ENCODE peak calls at places on chromosomes 7 and 10, in four cellular contexts. Z is left ventricle myocardium inferior, O is sigmoid colon, D is cardiac muscle cell. V is an unnamed sample. For H3K4me1, the result is how much of the 10 kb centered on the place peaks cover.

GRCh38 chr10:68606918-68607317 is 46.8 kb downstream of the TET1 start:
- DNase-seq in Z (no peak), O (no peak), D (no peak), V (no peak)

GRCh38 chr7:34107306-34107705 is 202.0 kb downstream of the BMPER start:
- DNase-seq in Z (no peak), O (no peak), D (no peak), V (no peak)

GRCh38 chr10:129758591-129759021 is 205.5 kb downstream of the EBF3 start:
- DNase-seq in Z (no peak), O (peak), D (no peak), V (no peak)

GRCh38 chr7:28961972-28962371 is 3.8 kb upstream of the TRIL start:
- DNase-seq in Z (no peak), O (no peak), D (no peak), V (no peak)

GRCh38 chr10:99681553-99681952 is 22.2 kb downstream of the ENTPD7 start:
- DNase-seq in Z (no peak), O (no peak), D (no peak), V (no peak)

GRCh38 chr7:21430575-21430954 is 2.7 kb downstream of the SP4 start:
- DNase-seq in Z (no peak), O (no peak), D (no peak), V (no peak)

GRCh38 chr10:32149257-32149955 is 93.2 kb upstream of the KIF5B start:
- DNase-seq in Z (peak), O (peak), D (no peak), V (peak)

GRCh38 chr7:71521506-71521905 is 389.6 kb downstream of the GALNT17 start:
- DNase-seq in Z (no peak), O (no peak), D (no peak), V (peak)

GRCh38 chr10:104090597-104090996 is 4.9 kb upstream of the COL17A1 start:
- DNase-seq in Z (no peak), O (no peak), D (no peak), V (no peak)

GRCh38 chr7:93558705-93559614 is 15.6 kb downstream of the CALCR start:
- DNase-seq in Z (no peak), O (no peak), D (no peak), V (no peak)

GRCh38 chr10:73238990-73239566 is 8.0 kb downstream of the DNAJC9 start:
- DNase-seq in Z (no peak), O (no peak), D (no peak), V (no peak)

GRCh38 chr7:17722798-17723197 is 217.5 kb downstream of the SNX13 start:
- DNase-seq in Z (no peak), O (no peak), D (peak), V (no peak)

GRCh38 chr10:32788359-32788758 is 169.7 kb downstream of the ITGB1 start:
- DNase-seq in Z (no peak), O (no peak), D (no peak), V (no peak)

GRCh38 chr7:140519007-140519399 is 39.7 kb upstream of the MKRN1 start:
- DNase-seq in Z (no peak), O (peak), D (peak), V (no peak)

GRCh38 chr7:11701829-11702560 is 130.0 kb downstream of the THSD7A start:
- DNase-seq in Z (no peak), O (no peak), D (peak), V (no peak)

GRCh38 chr7:122438001-122438400 is 133.5 kb upstream of the FEZF1 start:
- DNase-seq in Z (no peak), O (no peak), D (no peak), V (no peak)

GRCh38 chr7:45259227-45259596 is 101.6 kb downstream of the RAMP3 start:
- DNase-seq in Z (no peak), O (no peak), D (no peak), V (no peak)

GRCh38 chr7:129066290-129067131 is 11.6 kb upstream of the TNPO3 start:
- DNase-seq in Z (no peak), O (no peak), D (no peak), V (no peak)

GRCh38 chr10:3195706-3196105 is 23.1 kb upstream of the PITRM1 start:
- DNase-seq in Z (no peak), O (no peak), D (no peak), V (no peak)

GRCh38 chr10:127928021-127928806 is 21.3 kb downstream of the PTPRE start:
- DNase-seq in Z (no peak), O (peak), D (no peak), V (no peak)

GRCh38 chr10:96416643-96417042 is 57.8 kb upstream of the OPALIN start:
- DNase-seq in Z (peak), O (peak), D (no peak), V (peak)

GRCh38 chr10:77318739-77319138 is 318.9 kb downstream of the KCNMA1 start:
- DNase-seq in Z (no peak), O (no peak), D (no peak), V (no peak)

GRCh38 chr10:5484205-5484604 is 15.2 kb downstream of the CALML5 start:
- DNase-seq in Z (no peak), O (peak), D (no peak), V (no peak)

GRCh38 chr10:106360870-106361269 is 803.6 kb downstream of the SORCS1 start:
- DNase-seq in Z (no peak), O (no peak), D (no peak), V (peak)

GRCh38 chr10:78656815-78657621 is 411.7 kb upstream of the ZMIZ1 start:
- DNase-seq in Z (no peak), O (peak), D (peak), V (peak)

GRCh38 chr10:9634466-9634865 is 1383.2 kb upstream of the CELF2 start:
- DNase-seq in Z (no peak), O (no peak), D (no peak), V (no peak)

GRCh38 chr7:135076882-135077281 is 71.0 kb upstream of the TMEM140 start:
- DNase-seq in Z (no peak), O (no peak), D (no peak), V (no peak)

GRCh38 chr10:128237710-128238109 is 111.5 kb upstream of the MKI67 start:
- DNase-seq in Z (no peak), O (no peak), D (no peak), V (no peak)

GRCh38 chr10:94123253-94123995 is 129.7 kb downstream of the PLCE1 start:
- DNase-seq in Z (no peak), O (no peak), D (peak), V (no peak)

GRCh38 chr10:50360077-50360476 is 108.8 kb upstream of the ASAH2 start:
- DNase-seq in Z (no peak), O (no peak), D (no peak), V (no peak)

GRCh38 chr10:5855979-5856700 is 33.6 kb downstream of the ANKRD16 start:
- DNase-seq in Z (no peak), O (no peak), D (no peak), V (no peak)

GRCh38 chr7:10685040-10685439 is 288.6 kb upstream of the PHF14 start:
- DNase-seq in Z (no peak), O (no peak), D (no peak), V (no peak)

GRCh38 chr10:112184379-112184778 is 814 bp upstream of the GPAM start:
- DNase-seq in Z (no peak), O (no peak), D (no peak), V (no peak)

GRCh38 chr10:51706225-51706624 is 6.8 kb upstream of the CSTF2T start:
- DNase-seq in Z (peak), O (peak), D (no peak), V (peak)

GRCh38 chr7:57178768-57179139 is 46.5 kb upstream of the ZNF479 start:
- DNase-seq in Z (no peak), O (no peak), D (no peak), V (no peak)

GRCh38 chr7:68619476-68619875 is 978.8 kb upstream of the AUTS2 start:
- DNase-seq in Z (no peak), O (no peak), D (no peak), V (no peak)

GRCh38 chr7:68623030-68623429 is 975.2 kb upstream of the AUTS2 start:
- DNase-seq in Z (no peak), O (no peak), D (no peak), V (no peak)

GRCh38 chr7:68622500-68622899 is 975.8 kb upstream of the AUTS2 start:
- DNase-seq in Z (no peak), O (no peak), D (no peak), V (no peak)
- H3K4me1 ChIP-seq in Z (under half), O (under half), D (under half), V (under half)

DNA sequence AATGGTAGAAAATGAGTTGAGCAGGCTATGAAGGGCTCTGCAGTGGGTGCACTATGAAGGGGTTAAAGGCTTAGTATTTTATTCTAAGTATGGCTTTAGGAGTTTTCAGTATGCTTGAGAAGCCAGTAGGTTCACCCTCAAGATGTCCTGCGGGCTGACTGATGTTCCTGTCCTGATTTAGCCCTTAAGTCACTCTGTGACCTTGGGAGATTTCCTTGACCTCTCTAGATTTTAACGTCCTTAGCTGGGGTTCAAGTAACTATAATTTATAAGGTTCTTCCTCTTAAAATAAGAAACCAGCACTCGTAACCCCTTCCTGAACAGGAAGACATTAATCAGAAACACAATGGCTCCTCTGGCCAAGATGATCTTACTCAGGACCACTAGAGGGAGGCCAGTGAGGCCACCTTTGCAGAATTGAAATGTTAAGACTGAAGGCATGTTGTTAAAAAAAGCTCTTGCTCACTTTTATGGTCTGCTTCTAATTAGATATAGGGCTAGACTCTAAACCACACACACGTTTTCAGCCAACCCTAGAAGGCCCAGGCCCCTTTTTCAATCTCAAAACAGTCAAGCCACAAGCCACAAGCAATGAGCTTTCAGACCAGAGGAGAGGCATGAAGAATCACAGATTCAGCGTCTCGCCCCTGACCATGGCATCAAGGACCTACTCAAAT is 42.0 kb downstream of the CDK1 start:
- DNase-seq in Z (no peak), O (no peak), D (peak), V (no peak)
- TF ChIP-seq CTCF in Z (peak), O (no peak), D (peak), V (no peak)

GRCh38 chr10:132465889-132466519 is 69.0 kb downstream of the PWWP2B start:
- DNase-seq in Z (peak), O (no peak), D (no peak), V (no peak)
- H3K27ac ChIP-seq in Z (peak), O (peak), D (no peak), V (peak)

DNA sequence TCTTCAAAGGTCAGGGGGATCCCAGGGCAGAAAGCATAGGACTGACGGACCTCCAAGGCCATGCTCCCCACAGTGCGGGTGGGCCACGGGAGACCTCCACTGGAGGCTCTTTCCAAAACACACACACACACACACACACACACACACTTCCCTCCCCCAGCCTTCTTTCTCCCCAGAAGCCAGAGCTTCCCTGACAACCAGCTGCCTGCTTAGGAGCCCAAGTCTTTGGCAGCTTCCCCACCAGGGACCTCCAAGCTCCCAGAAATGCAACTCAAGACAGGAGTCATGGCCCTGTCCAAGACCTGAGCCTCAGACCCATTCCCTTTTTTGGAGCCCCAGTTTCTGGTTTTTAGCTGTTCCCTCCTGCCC is 710 bp upstream of the C10orf105 start:
- DNase-seq in Z (no peak), O (no peak), D (no peak), V (no peak)
- H3K4me1 ChIP-seq in Z (under half), O (under half), D (under half), V (under half)

GRCh38 chr7:157224627-157225026 is 85.9 kb downstream of the UBE3C start:
- DNase-seq in Z (no peak), O (no peak), D (no peak), V (no peak)
- TF ChIP-seq CTCF in Z (no peak), O (no peak), D (peak), V (no peak)

DNA sequence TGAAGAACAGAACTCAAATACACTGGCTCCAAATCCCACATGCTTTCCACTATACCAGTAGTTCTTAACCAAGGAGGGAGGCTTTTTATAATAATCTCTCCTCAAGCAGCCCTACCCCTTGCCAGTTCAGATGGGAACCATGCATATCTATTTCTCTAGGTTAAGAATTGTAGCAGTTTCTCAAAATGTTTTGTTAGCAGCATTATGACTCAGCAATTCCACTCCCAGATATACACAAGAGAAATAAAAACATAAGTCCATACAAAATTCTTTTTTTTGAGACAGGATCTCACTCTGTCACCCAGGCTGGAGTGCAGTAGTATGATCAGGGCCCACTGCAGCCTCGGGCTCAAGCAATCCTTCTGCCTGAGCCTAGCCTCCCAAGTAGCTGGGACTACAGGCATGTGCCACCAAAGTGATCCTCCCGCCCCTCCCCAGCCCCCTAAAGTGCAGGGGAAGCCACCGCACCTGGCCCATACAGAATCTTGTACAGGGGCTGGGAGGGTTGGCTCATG is 18.1 kb downstream of the YWHAG start:
- DNase-seq in Z (no peak), O (peak), D (no peak), V (no peak)
- H3K27ac ChIP-seq in Z (peak), O (peak), D (peak), V (peak)

DNA sequence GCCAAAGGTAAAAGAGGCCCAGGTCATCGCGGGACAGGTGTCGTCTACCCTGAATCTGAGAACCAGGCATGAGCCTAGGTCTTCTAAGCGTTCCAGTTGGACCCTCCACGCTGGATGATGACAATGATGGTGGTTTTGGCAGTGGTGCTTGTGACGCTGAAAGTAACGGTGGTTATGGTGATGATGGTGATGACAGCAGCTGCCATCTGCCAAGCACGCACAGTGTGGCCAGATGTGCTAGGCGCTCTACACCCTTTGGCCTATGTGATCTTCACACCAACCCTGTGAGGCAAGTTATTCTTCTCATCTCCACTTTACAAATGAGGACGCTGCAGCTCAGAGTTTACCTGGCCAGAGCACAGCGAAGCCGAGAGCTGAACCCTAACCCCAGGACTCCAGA is 93.9 kb downstream of the FAM53B start:
- DNase-seq in Z (no peak), O (no peak), D (no peak), V (no peak)
- H3K4me1 ChIP-seq in Z (half or more), O (half or more), D (under half), V (half or more)